ENCODE peak calls at places on chromosomes 13 and 19, in six cellular contexts. P is HepG2, L is H1, H is HCT116, C is SK-N-SH, K is GM12878. Y is an unnamed sample.

GRCh38 chr19:38561658-38562057 is 56.1 kb downstream of the MAP4K1 start:
- DNase-seq in P (no peak), L (no peak), H (no peak), C (no peak), K (no peak), Y (no peak)

GRCh38 chr19:38070573-38070972 is 153.4 kb downstream of the DPF1 start:
- DNase-seq in P (no peak), L (no peak), H (no peak), C (no peak), K (no peak), Y (no peak)

GRCh38 chr13:42396901-42397670 is 125.1 kb downstream of the AKAP11 start:
- DNase-seq in P (no peak), L (no peak), H (no peak), C (no peak), K (no peak), Y (no peak)

GRCh38 chr13:113442985-113443362 is 10.3 kb downstream of the ADPRHL1 start:
- DNase-seq in P (no peak), L (no peak), H (no peak), C (no peak), K (no peak), Y (no peak)

GRCh38 chr19:3851254-3852176 is 17.3 kb downstream of the ZFR2 start:
- DNase-seq in P (no peak), L (no peak), H (peak), C (no peak), K (no peak), Y (no peak)

GRCh38 chr13:76672422-76672821 is 213.8 kb downstream of the KCTD12 start:
- DNase-seq in P (no peak), L (no peak), H (no peak), C (no peak), K (no peak), Y (no peak)

GRCh38 chr13:102569488-102569887 is 27.3 kb upstream of the TPP2 start:
- DNase-seq in P (no peak), L (no peak), H (no peak), C (no peak), K (no peak), Y (no peak)

GRCh38 chr19:20423381-20424207 is 142.0 kb downstream of the ZNF737 start:
- DNase-seq in P (no peak), L (no peak), H (no peak), C (peak), K (no peak), Y (no peak)

GRCh38 chr19:32691952-32692726 is 518 bp downstream of the NUDT19 start:
- DNase-seq in P (no peak), L (no peak), H (no peak), C (peak), K (no peak), Y (no peak)

GRCh38 chr19:51808333-51808986 is 13.5 kb downstream of the FPR3 start:
- DNase-seq in P (peak), L (no peak), H (no peak), C (peak), K (no peak), Y (peak)

GRCh38 chr19:39428309-39429112 is 7.2 kb downstream of the RPS16 start:
- DNase-seq in P (peak), L (no peak), H (no peak), C (no peak), K (no peak), Y (peak)

GRCh38 chr13:53490732-53491131 is 462.1 kb downstream of the OLFM4 start:
- DNase-seq in P (no peak), L (no peak), H (no peak), C (no peak), K (no peak), Y (no peak)

GRCh38 chr19:38941979-38942378 is 11.2 kb downstream of the MRPS12 start:
- DNase-seq in P (no peak), L (no peak), H (no peak), C (no peak), K (no peak), Y (no peak)

GRCh38 chr19:42335374-42335936 is 10.0 kb downstream of the MEGF8 start:
- DNase-seq in P (no peak), L (no peak), H (no peak), C (no peak), K (no peak), Y (no peak)

GRCh38 chr19:54133312-54133956 is 4.1 kb upstream of the CNOT3 start:
- DNase-seq in P (peak), L (peak), H (peak), C (no peak), K (no peak), Y (peak)

GRCh38 chr19:41967056-41967783 is 8.1 kb upstream of the RABAC1 start:
- DNase-seq in P (no peak), L (no peak), H (no peak), C (no peak), K (no peak), Y (no peak)

GRCh38 chr19:57934820-57935665 is at the start of gene ZNF418:
- DNase-seq in P (no peak), L (peak), H (no peak), C (no peak), K (peak), Y (peak)
- TF ChIP-seq JUND in P (no peak), L (peak), H (no peak), C (no peak), K (no peak), Y (no peak)

DNA sequence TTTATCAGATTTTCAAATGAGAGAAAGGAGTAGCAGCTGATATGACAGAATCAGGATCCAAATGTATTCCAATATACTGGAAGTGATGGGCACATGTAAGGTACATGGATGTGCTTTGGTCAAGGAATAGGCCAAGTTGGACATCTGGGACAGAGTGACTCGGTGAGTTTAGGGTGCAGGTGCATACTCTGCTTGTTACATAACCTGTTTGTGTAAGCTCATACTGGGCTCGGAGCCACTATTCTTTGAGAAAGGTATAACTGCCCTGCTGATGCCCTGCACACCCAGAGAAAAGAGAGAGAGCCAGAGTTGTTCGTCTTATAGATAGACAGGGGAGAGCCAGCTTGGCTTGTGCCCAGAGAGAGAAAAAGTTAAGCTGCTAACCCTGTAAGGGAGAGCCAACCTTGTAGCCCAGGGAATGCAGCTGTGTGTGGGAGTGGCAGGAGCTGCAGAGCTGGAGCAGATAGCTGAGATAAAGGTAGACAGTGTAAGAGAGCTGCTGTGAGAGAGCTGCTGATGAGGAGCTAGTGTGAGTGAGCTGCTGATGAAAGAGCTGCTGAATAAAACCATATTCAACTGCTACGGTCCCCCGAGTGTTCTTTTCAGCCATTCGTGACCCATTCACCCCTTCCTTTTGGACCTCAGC is 40.7 kb upstream of the N4BP2L1 start:
- DNase-seq in P (no peak), L (no peak), H (no peak), C (no peak), K (no peak), Y (peak)
- TF ChIP-seq JUND in P (no peak), L (no peak), H (no peak), C (no peak), K (no peak), Y (no peak)

DNA sequence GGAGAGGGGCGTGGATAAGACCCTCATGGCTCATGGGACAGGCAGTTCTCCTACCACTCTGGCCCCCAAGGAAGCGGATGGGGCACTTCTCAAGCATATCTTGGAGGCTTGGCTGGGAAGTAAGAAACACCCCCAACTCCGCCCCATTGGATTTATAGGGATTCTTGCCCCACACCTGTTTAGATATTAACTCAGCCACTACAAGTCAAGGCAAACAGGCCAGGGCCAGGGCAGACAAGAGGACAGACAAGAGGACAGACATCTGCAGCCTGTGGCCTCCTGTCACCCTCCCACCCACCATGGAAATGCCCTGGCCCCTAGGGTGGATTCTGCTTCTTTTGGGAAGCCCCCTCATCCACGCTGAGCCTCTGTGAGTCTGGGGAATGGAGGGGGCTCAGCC is 24.1 kb downstream of the RDH8 start:
- DNase-seq in P (no peak), L (no peak), H (no peak), C (no peak), K (no peak), Y (no peak)
- TF ChIP-seq JUND in P (no peak), L (no peak), H (no peak), C (no peak), K (no peak), Y (no peak)

GRCh38 chr13:87356314-87356713 is 314.9 kb upstream of the SLITRK5 start:
- DNase-seq in P (no peak), L (no peak), H (no peak), C (no peak), K (no peak), Y (no peak)
- TF ChIP-seq JUND in P (no peak), L (no peak), H (no peak), C (no peak), K (no peak), Y (no peak)

GRCh38 chr19:30231408-30232318 is 140.5 kb upstream of the ZNF536 start:
- DNase-seq in P (no peak), L (no peak), H (no peak), C (no peak), K (no peak), Y (no peak)
- TF ChIP-seq JUND in P (no peak), L (no peak), H (no peak), C (no peak), K (no peak), Y (no peak)